ENCODE peak calls at places on chromosomes 12 and 14, in four cellular contexts. M, G, S and E are unnamed samples.
A peak's percentile ranks its signal among the peaks of the same experiment; 100 is the strongest.

GRCh38 chr12:104942075-104942474 is 16.0 kb downstream of the SLC41A2 start:
- DNase-seq in M (no peak), S (no peak), G (no peak), E (no peak)

GRCh38 chr14:56325251-56325839 is 207.1 kb downstream of the PELI2 start:
- DNase-seq in G (no peak), S (no peak), M (no peak), E (no peak)

GRCh38 chr12:82758743-82759142 is 72.0 kb downstream of the TMTC2 start:
- DNase-seq in G (no peak), S (no peak), M (no peak), E (no peak)

GRCh38 chr12:42326466-42327226 is 679 bp downstream of the PPHLN1 start:
- DNase-seq in S (peak; percentile 22), M (peak; percentile 8), G (no peak), E (no peak)

GRCh38 chr12:96774501-96775256 is 132.4 kb upstream of the NEDD1 start:
- DNase-seq in S (no peak), G (no peak), M (no peak), E (peak; percentile 75)

GRCh38 chr12:111304642-111305071 is 64.2 kb downstream of the PHETA1 start:
- DNase-seq in G (peak; percentile 61), M (no peak), S (peak; percentile 71), E (peak; percentile 69)

GRCh38 chr14:95814363-95815225 is 62.0 kb upstream of the TUNAR start:
- DNase-seq in S (no peak), G (no peak), M (no peak), E (no peak)

GRCh38 chr12:25266522-25266921 is 15.8 kb upstream of the KRAS start:
- DNase-seq in S (no peak), M (no peak), G (no peak), E (no peak)

GRCh38 chr12:56202366-56202765 is 13.1 kb upstream of the SMARCC2 start:
- DNase-seq in S (no peak), G (no peak), M (no peak), E (no peak)

GRCh38 chr14:103209054-103209453 is 85.8 kb downstream of the TNFAIP2 start:
- DNase-seq in S (peak; percentile 58), G (no peak), M (no peak), E (peak; percentile 14)

GRCh38 chr12:21324551-21324950 is 10.2 kb downstream of the SLCO1A2 start:
- DNase-seq in G (peak; percentile 21), M (no peak), S (no peak), E (no peak)

GRCh38 chr12:113684053-113684907 is 212.6 kb upstream of the LHX5 start:
- DNase-seq in G (no peak), M (no peak), S (peak; percentile 25), E (no peak)

GRCh38 chr12:118370601-118371000 is 2.1 kb downstream of the TAOK3 start:
- DNase-seq in G (no peak), S (no peak), M (no peak), E (no peak)

GRCh38 chr12:3313655-3314305 is 177.2 kb upstream of the PRMT8 start:
- DNase-seq in S (peak; percentile 22), M (peak; percentile 40), G (no peak), E (peak; percentile 55)

GRCh38 chr12:116263844-116264243 is 13.6 kb downstream of the MED13L start:
- DNase-seq in G (no peak), M (peak; percentile 33), S (no peak), E (no peak)

GRCh38 chr12:2535583-2536187 is 259.1 kb upstream of the FKBP4 start:
- DNase-seq in M (no peak), G (no peak), S (no peak), E (no peak)

GRCh38 chr12:111257435-111257902 is 111.4 kb downstream of the PHETA1 start:
- DNase-seq in S (no peak), M (no peak), G (no peak), E (no peak)

GRCh38 chr14:69654109-69654508 is 42.7 kb downstream of the SUSD6 start:
- DNase-seq in M (no peak), G (no peak), S (no peak), E (no peak)

GRCh38 chr12:3533703-3534386 is 42.8 kb downstream of the PRMT8 start:
- DNase-seq in G (no peak), M (no peak), S (no peak), E (no peak)

GRCh38 chr12:10067259-10067658 is 31.5 kb downstream of the CLEC1A start:
- DNase-seq in G (no peak), S (no peak), M (no peak), E (no peak)

GRCh38 chr12:69986109-69986508 is 161.1 kb downstream of the MYRFL start:
- DNase-seq in M (no peak), G (no peak), S (no peak), E (no peak)

GRCh38 chr14:52961060-52961639 is 10.3 kb upstream of the FERMT2 start:
- DNase-seq in M (peak; percentile 70), S (peak; percentile 35), G (no peak), E (peak; percentile 73)

GRCh38 chr12:52155048-52155868 is 36.6 kb downstream of the KRT80 start:
- DNase-seq in G (no peak), M (no peak), S (no peak), E (no peak)

GRCh38 chr12:90940872-90941499 is 14.0 kb downstream of the CCER1 start:
- DNase-seq in M (peak; percentile 28), S (peak; percentile 20), G (no peak), E (peak; percentile 76)

GRCh38 chr14:103805708-103806107 is 41.7 kb downstream of the PPP1R13B start:
- DNase-seq in S (no peak), M (no peak), G (no peak), E (no peak)

GRCh38 chr12:121697093-121697698 is 15.4 kb upstream of the TMEM120B start:
- DNase-seq in S (peak; percentile 42), M (peak; percentile 53), G (no peak), E (peak; percentile 54)

GRCh38 chr12:52147367-52147972 is 44.3 kb downstream of the KRT80 start:
- DNase-seq in G (no peak), S (peak; percentile 70), M (peak; percentile 67), E (peak; percentile 100)

GRCh38 chr12:124040286-124040685 is 67.3 kb downstream of the ZNF664 start:
- DNase-seq in G (no peak), S (no peak), M (no peak), E (no peak)

GRCh38 chr14:22370084-22370847 is 218.8 kb downstream of the DAD1 start:
- DNase-seq in S (no peak), M (no peak), G (no peak), E (no peak)

GRCh38 chr14:72476657-72477499 is 417.0 kb downstream of the DPF3 start:
- DNase-seq in S (no peak), G (peak; percentile 19), M (no peak), E (peak; percentile 1)

GRCh38 chr14:93267149-93267711 is 60.2 kb downstream of the UBR7 start:
- DNase-seq in G (no peak), M (no peak), S (no peak), E (no peak)

GRCh38 chr14:72970824-72971434 is 44.7 kb downstream of the DCAF4 start:
- DNase-seq in G (no peak), S (no peak), M (no peak), E (no peak)

GRCh38 chr12:60724475-60724874 is 1128.6 kb downstream of the SLC16A7 start:
- DNase-seq in M (no peak), G (no peak), S (no peak), E (no peak)

GRCh38 chr12:52798671-52799497 is 3.0 kb upstream of the KRT3 start:
- DNase-seq in S (no peak), M (no peak), G (no peak), E (peak; percentile 75)

GRCh38 chr14:64704743-64705405 is 650 bp downstream of the PLEKHG3 start:
- DNase-seq in M (no peak), G (no peak), S (peak; percentile 16), E (no peak)

GRCh38 chr14:64702493-64703392 is 1.5 kb upstream of the PLEKHG3 start:
- DNase-seq in M (no peak), G (no peak), S (no peak), E (no peak)

GRCh38 chr14:64701660-64702059 is 2.6 kb upstream of the PLEKHG3 start:
- DNase-seq in M (no peak), S (no peak), G (no peak), E (no peak)

GRCh38 chr14:64704145-64704742 is at the start of gene PLEKHG3:
- DNase-seq in G (no peak), M (peak; percentile 59), S (peak; percentile 17), E (peak; percentile 84)

GRCh38 chr14:64703393-64704144 is 655 bp upstream of the PLEKHG3 start:
- DNase-seq in G (no peak), M (no peak), S (no peak), E (no peak)
- TF ChIP-seq RNF2 in G (no peak), M (no peak), S (no peak), E (no peak)

DNA sequence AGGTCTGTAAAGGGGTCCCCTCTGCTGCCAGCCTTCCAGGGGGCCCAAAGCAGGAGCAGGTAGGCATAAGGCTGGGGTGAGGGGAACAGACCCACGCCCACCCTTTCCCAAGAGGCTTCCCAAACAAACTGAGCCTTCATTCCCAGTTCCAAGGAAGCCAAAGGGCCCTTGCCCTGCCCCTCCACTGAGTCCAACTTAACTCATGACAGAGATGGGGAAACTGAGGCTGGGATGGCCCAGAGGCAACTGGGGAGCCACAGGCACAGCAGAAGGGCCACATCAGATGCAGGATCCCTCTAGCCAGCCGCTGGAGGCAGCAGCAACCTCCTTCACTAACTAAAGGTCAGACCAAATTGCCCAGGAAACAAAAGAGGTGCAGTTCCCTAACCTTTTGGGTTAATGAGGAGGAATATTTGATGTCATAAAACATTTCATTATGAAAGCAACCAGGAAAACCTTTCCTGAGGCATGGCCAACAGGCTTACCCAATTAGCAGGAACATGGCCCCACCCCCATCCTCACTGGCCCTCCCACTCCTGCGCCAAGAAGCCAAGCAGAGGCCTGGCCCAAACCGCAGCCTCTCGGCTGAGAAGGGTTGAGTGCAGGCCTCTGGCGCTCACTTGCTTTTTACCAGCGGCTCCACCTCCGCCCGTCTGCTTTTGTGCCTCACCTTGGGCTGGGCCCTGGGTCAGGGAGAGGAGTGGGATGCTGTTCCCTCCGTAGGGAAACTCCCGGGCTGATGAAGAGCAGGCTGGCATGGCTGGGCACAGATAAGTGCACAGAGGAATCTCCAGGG is 293.5 kb upstream of the RTL1 start:
- DNase-seq in G (no peak), S (peak; percentile 19), M (no peak), E (no peak)
- TF ChIP-seq HDAC2 in G (no peak), S (no peak), M (no peak), E (no peak)

GRCh38 chr12:65892905-65893304 is 68.6 kb downstream of the HMGA2 start:
- DNase-seq in M (no peak), G (no peak), S (no peak), E (no peak)
- TF ChIP-seq RAD21 in M (no peak), G (no peak), S (no peak), E (no peak)

GRCh38 chr14:51368721-51369163 is 128.7 kb downstream of the TMX1 start:
- DNase-seq in S (no peak), M (no peak), G (no peak), E (no peak)

GRCh38 chr14:51365241-51365940 is 125.3 kb downstream of the TMX1 start:
- DNase-seq in G (no peak), S (no peak), M (no peak), E (no peak)

GRCh38 chr14:51367600-51367931 is 127.5 kb downstream of the TMX1 start:
- DNase-seq in G (no peak), S (no peak), M (no peak), E (no peak)

GRCh38 chr14:51370758-51371386 is 130.8 kb downstream of the TMX1 start:
- DNase-seq in S (no peak), M (no peak), G (no peak), E (no peak)

GRCh38 chr14:51369814-51370213 is 129.8 kb downstream of the TMX1 start:
- DNase-seq in M (no peak), S (peak; percentile 19), G (no peak), E (peak; percentile 5)
- TF ChIP-seq RNF2 in M (no peak), S (no peak), G (no peak), E (no peak)